ENCODE peak calls at places on chromosomes 6 and 20, in six cellular contexts. B is choroid plexus epithelial cell, G is neural progenitor cell, U is dorsolateral prefrontal cortex, O is AG09319, Q is ovary. I is an unnamed sample.

GRCh38 chr20:63247678-63248228 is 6.5 kb downstream of the NKAIN4 start:
- DNase-seq in B (no peak), G (no peak), U (no peak), O (no peak), Q (no peak), I (no peak)

GRCh38 chr20:58021481-58021880 is 207.0 kb downstream of the ANKRD60 start:
- DNase-seq in B (peak), G (no peak), U (no peak), O (no peak), Q (peak), I (no peak)

GRCh38 chr20:31542201-31542842 is 28.1 kb downstream of the HM13 start:
- DNase-seq in B (no peak), G (no peak), U (no peak), O (no peak), Q (no peak), I (no peak)

GRCh38 chr6:11754625-11755289 is 23.8 kb downstream of the ADTRP start:
- DNase-seq in B (no peak), G (no peak), U (no peak), O (no peak), Q (no peak), I (no peak)

GRCh38 chr6:36442083-36442670 is 477 bp downstream of the PXT1 start:
- DNase-seq in B (no peak), G (no peak), U (no peak), O (no peak), Q (no peak), I (no peak)

GRCh38 chr6:3919130-3919628 is 70.0 kb downstream of the FAM50B start:
- DNase-seq in B (peak), G (no peak), U (no peak), O (peak), Q (no peak), I (no peak)

GRCh38 chr20:4358566-4358965 is 343.2 kb upstream of the RNF24 start:
- DNase-seq in B (no peak), G (no peak), U (no peak), O (no peak), Q (no peak), I (no peak)

GRCh38 chr6:54493138-54493537 is 184.9 kb downstream of the TINAG start:
- DNase-seq in B (peak), G (no peak), U (no peak), O (peak), Q (no peak), I (no peak)

GRCh38 chr6:128339635-128340436 is 180.6 kb downstream of the PTPRK start:
- DNase-seq in B (peak), G (no peak), U (no peak), O (no peak), Q (no peak), I (no peak)

GRCh38 chr6:100353276-100354015 is 111.3 kb downstream of the SIM1 start:
- DNase-seq in B (peak), G (no peak), U (no peak), O (no peak), Q (no peak), I (no peak)

GRCh38 chr6:119108076-119108475 is 29.6 kb upstream of the FAM184A start:
- DNase-seq in B (no peak), G (no peak), U (no peak), O (no peak), Q (no peak), I (no peak)

GRCh38 chr6:87259791-87260190 is 62.6 kb upstream of the SMIM8 start:
- DNase-seq in B (no peak), G (no peak), U (no peak), O (no peak), Q (no peak), I (no peak)

GRCh38 chr6:154485784-154486183 is 24.7 kb downstream of the CNKSR3 start:
- DNase-seq in B (no peak), G (no peak), U (no peak), O (no peak), Q (no peak), I (no peak)

GRCh38 chr6:144568241-144568640 is 283.1 kb downstream of the UTRN start:
- DNase-seq in B (peak), G (no peak), U (no peak), O (no peak), Q (no peak), I (no peak)

GRCh38 chr20:24821391-24821790 is 127.7 kb upstream of the CST7 start:
- DNase-seq in B (no peak), G (no peak), U (no peak), O (no peak), Q (no peak), I (no peak)

GRCh38 chr20:7038029-7038428 is 270.5 kb downstream of the BMP2 start:
- DNase-seq in B (peak), G (no peak), U (no peak), O (no peak), Q (no peak), I (no peak)

DNA sequence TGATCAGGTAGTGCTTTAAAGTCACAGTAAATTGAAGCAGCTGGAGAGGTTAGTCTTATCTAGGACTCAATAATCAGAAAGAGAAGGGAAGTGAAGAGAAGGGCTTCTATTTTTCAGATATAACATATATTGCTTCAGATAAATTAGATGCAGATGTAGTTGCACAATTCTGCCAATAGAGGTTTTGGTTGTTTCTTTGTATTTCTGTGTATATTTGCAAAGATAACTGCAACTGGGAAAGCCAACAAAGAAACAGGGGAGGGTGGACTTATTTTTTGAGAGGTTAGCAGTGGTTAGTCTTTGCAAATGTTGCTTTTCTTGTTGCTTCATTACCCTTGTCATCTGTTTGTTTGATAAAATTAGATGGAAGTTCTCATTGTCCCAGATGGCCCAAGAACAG is 106.6 kb downstream of the ADGRG6 start:
- DNase-seq in B (peak), G (no peak), U (no peak), O (no peak), Q (no peak), I (no peak)
- TF ChIP-seq CTCF in B (no peak), G (peak), U (no peak), O (peak), Q (no peak), I (no peak)

DNA sequence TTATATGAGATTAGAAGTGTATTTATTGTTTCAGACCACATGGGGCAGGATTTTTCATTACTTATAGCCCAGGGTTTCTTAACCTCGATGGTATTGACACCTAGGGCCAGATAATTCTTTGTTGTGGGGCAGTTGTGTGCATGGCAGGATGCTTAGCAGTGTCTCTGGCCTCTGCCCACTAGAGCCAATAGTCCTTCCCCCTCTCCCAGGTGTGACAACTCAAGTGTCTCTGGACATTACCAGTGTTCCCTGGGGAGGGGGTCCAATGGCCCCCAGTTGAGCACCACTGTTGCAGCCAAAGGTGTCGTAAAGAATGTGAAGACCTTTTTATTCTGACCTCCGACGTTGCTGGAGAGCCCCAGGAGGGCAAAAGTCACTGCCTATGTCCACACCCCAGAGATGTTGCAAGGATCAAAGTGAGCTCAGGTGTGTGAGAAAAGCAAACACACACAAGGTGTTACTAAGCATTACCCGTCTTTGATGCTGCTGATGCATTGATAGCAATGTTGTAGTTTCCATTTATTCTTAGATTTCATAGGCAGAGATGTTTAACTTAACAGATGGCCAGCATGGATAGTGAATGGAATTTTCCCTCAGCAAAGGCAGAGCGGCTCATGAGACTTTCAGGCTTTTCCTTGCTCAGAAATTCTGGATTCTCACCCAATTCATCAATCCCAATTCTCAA is 22.2 kb downstream of the BANF2 start:
- DNase-seq in B (peak), G (no peak), U (no peak), O (no peak), Q (no peak), I (no peak)
- TF ChIP-seq CTCF in B (peak), G (no peak), U (no peak), O (no peak), Q (no peak), I (no peak)

DNA sequence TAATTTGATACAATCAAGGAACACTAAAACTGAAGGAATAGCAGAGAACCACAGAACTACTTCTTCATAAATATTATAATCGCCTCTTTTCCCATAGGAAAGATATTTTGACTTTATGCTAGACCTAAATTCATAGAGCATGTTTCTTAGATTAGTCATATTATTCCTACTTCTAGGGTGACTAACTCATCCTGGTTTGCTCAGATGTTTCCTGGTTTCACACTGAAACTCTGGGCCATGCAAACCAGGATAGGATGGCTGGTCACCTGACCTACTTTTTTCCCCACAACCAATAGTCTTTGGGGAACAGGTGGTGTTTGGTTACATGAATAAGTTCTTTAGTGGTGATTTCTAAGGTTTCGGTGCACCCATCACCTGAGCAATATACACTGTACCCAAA is 42.8 kb downstream of the MMS22L start:
- DNase-seq in B (peak), G (no peak), U (no peak), O (no peak), Q (no peak), I (no peak)
- TF ChIP-seq CTCF in B (no peak), G (no peak), U (no peak), O (no peak), Q (no peak), I (no peak)

DNA sequence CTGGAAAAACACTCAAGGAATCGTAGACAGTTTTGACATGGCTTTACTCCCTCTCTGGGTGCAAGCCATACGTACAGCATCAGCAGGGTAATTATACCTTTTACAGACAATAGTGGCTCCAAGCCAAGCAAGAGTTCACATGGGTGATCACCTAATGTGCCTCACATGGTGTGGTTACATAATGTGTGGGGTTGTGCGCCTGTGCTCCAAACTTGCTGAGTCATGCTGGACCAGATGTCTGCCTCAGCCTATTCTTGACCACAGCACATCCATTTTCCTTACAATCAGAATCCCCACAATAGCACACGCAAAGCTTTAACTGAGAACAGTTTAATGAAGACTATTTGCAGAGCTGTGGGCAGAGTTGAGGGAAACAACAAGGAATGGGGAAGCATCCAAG is 74.5 kb downstream of the ALDH8A1 start:
- DNase-seq in B (peak), G (no peak), U (no peak), O (no peak), Q (no peak), I (no peak)
- TF ChIP-seq CTCF in B (no peak), G (no peak), U (no peak), O (no peak), Q (no peak), I (no peak)

GRCh38 chr6:113980937-113981554 is 10.1 kb upstream of the HDAC2 start:
- DNase-seq in B (peak), G (peak), U (no peak), O (no peak), Q (no peak), I (peak)
- TF ChIP-seq CTCF in B (peak), G (peak), U (peak), O (peak), Q (no peak), I (peak)

DNA sequence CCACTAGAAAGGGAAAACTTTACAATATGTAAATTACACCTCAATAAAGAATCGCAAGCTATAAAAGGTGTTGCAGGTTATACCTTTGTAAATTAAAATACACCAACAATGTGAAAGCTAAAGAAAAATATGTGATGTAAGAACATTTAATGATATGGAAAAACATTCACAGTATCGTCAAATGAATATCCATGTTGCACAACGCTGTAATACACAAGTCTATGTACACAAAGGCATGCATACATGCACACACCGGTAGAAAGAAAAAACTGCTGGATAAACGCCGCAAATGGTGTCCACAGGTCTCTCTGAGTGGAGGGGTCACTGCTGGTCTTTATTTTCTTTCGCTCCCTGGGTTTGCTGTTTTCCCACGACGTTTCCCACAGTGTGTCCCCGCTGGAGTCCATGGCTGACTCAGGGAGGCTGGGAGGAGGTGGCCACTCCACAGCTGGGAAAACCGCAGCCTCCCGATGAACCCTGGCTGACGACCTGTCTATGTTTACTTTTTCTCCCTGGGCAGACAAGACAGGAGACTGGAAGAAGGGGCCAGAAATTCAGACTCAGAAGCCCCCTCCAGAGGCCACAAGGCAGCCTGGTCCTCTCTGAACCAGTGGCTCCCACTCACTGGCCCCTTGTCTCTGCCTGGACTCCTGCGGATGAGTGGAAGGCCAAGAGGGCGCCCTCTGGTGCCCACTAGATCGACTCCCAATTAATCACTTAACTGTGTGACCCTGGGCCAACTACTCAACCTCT is 13.0 kb upstream of the BPI start:
- DNase-seq in B (peak), G (peak), U (no peak), O (no peak), Q (no peak), I (no peak)
- TF ChIP-seq CTCF in B (peak), G (peak), U (peak), O (peak), Q (no peak), I (no peak)